ENCODE peak calls at places on chromosome 13, in four cellular contexts. H is IMR-90, F is Peyer's patch, W is left lung. X is an unnamed sample.
A peak's percentile ranks its signal among the peaks of the same experiment; 100 is the strongest.

GRCh38 chr13:31946091-31946770 is 85.3 kb upstream of the FRY start:
- DNase-seq in H (peak; percentile 29), F (no peak), W (no peak), X (no peak)

GRCh38 chr13:31891472-31891871 is 140.1 kb upstream of the FRY start:
- DNase-seq in H (no peak), F (no peak), W (peak; percentile 40), X (no peak)

GRCh38 chr13:53382008-53382407 is 353.4 kb downstream of the OLFM4 start:
- DNase-seq in H (no peak), F (no peak), W (no peak), X (no peak)

GRCh38 chr13:39410089-39410901 is 192.7 kb downstream of the LHFPL6 start:
- DNase-seq in H (peak; percentile 60), F (no peak), W (no peak), X (no peak)

GRCh38 chr13:19791953-19792537 is 9.3 kb upstream of the PSPC1 start:
- DNase-seq in H (no peak), F (no peak), W (no peak), X (no peak)

GRCh38 chr13:99421758-99422555 is 79.3 kb upstream of the TM9SF2 start:
- DNase-seq in H (no peak), F (no peak), W (no peak), X (no peak)

GRCh38 chr13:103081435-103081834 is 15.2 kb upstream of the SLC10A2 start:
- DNase-seq in H (no peak), F (no peak), W (no peak), X (no peak)

GRCh38 chr13:107276936-107277335 is 709.0 kb upstream of the ARGLU1 start:
- DNase-seq in H (peak; percentile 22), F (no peak), W (no peak), X (no peak)

GRCh38 chr13:101757446-101758039 is 305.1 kb downstream of the ITGBL1 start:
- DNase-seq in H (peak; percentile 50), F (no peak), W (no peak), X (peak; percentile 25)

GRCh38 chr13:20190481-20191310 is 2.0 kb downstream of the GJB2 start:
- DNase-seq in H (peak; percentile 90), F (no peak), W (no peak), X (peak; percentile 16)

GRCh38 chr13:75480691-75481175 is 1.2 kb downstream of the TBC1D4 start:
- DNase-seq in H (peak; percentile 37), F (no peak), W (peak; percentile 73), X (peak; percentile 30)

GRCh38 chr13:79525051-79525450 is 44.1 kb downstream of the NDFIP2 start:
- DNase-seq in H (no peak), F (no peak), W (no peak), X (no peak)

GRCh38 chr13:41588899-41589298 is 131.5 kb downstream of the RGCC start:
- DNase-seq in H (peak; percentile 97), F (no peak), W (no peak), X (peak; percentile 85)

GRCh38 chr13:69319659-69320058 is 788.0 kb upstream of the ATXN8OS start:
- DNase-seq in H (no peak), F (no peak), W (no peak), X (no peak)

GRCh38 chr13:24747248-24748151 is 16.5 kb upstream of the RNF17 start:
- DNase-seq in H (no peak), F (no peak), W (no peak), X (no peak)

GRCh38 chr13:113073942-113074341 is 31.6 kb upstream of the F7 start:
- DNase-seq in H (no peak), F (no peak), W (no peak), X (no peak)

GRCh38 chr13:102295316-102296048 is 106.4 kb downstream of the FGF14 start:
- DNase-seq in H (peak; percentile 79), F (no peak), W (no peak), X (no peak)

GRCh38 chr13:41384749-41385503 is 72.4 kb upstream of the RGCC start:
- DNase-seq in H (peak; percentile 15), F (no peak), W (no peak), X (no peak)

GRCh38 chr13:112740502-112741131 is 50.8 kb downstream of the ATP11A start:
- DNase-seq in H (peak; percentile 95), F (no peak), W (peak; percentile 50), X (peak; percentile 53)

GRCh38 chr13:99873141-99873540 is 98.4 kb downstream of the ZIC5 start:
- DNase-seq in H (no peak), F (no peak), W (no peak), X (no peak)

GRCh38 chr13:89746554-89746953 is 1600.9 kb upstream of the MIR17HG start:
- DNase-seq in H (no peak), F (no peak), W (no peak), X (no peak)

GRCh38 chr13:88908896-88909535 is 1237.8 kb downstream of the SLITRK5 start:
- DNase-seq in H (no peak), F (no peak), W (no peak), X (no peak)

GRCh38 chr13:30847697-30848307 is 58.3 kb upstream of the MEDAG start:
- DNase-seq in H (peak; percentile 99), F (no peak), W (no peak), X (no peak)

GRCh38 chr13:33751151-33751550 is 66.8 kb upstream of the RFC3 start:
- DNase-seq in H (peak; percentile 46), F (no peak), W (no peak), X (no peak)

GRCh38 chr13:73200432-73200831 is 141.6 kb downstream of the KLF5 start:
- DNase-seq in H (peak; percentile 49), F (no peak), W (no peak), X (no peak)

GRCh38 chr13:51590966-51591627 is 6.8 kb downstream of the WDFY2 start:
- DNase-seq in H (peak; percentile 90), F (no peak), W (no peak), X (peak; percentile 92)

GRCh38 chr13:25148005-25148798 is 23.9 kb downstream of the AMER2 start:
- DNase-seq in H (no peak), F (no peak), W (no peak), X (no peak)

GRCh38 chr13:114285166-114285808 is 3.9 kb downstream of the UPF3A start:
- DNase-seq in H (peak; percentile 17), F (no peak), W (no peak), X (no peak)

GRCh38 chr13:39602277-39602613 is 748 bp downstream of the LHFPL6 start:
- DNase-seq in H (no peak), F (no peak), W (no peak), X (no peak)

GRCh38 chr13:48038763-48039162 is 1.2 kb downstream of the NUDT15 start:
- DNase-seq in H (no peak), F (no peak), W (no peak), X (no peak)

GRCh38 chr13:37382156-37382555 is 216.4 kb downstream of the POSTN start:
- DNase-seq in H (peak; percentile 23), F (no peak), W (no peak), X (no peak)

GRCh38 chr13:28575200-28575599 is 80.3 kb upstream of the FLT1 start:
- DNase-seq in H (no peak), F (no peak), W (no peak), X (no peak)

GRCh38 chr13:98977568-98978270 is at the start of gene DOCK9:
- DNase-seq in H (peak; percentile 65), F (no peak), W (peak; percentile 57), X (no peak)

GRCh38 chr13:106099765-106100164 is 435.7 kb downstream of the EFNB2 start:
- DNase-seq in H (no peak), F (no peak), W (no peak), X (no peak)

GRCh38 chr13:106101201-106101600 is 434.3 kb downstream of the EFNB2 start:
- DNase-seq in H (no peak), F (no peak), W (no peak), X (no peak)

GRCh38 chr13:106102776-106103175 is 432.7 kb downstream of the EFNB2 start:
- DNase-seq in H (no peak), F (no peak), W (no peak), X (no peak)

GRCh38 chr13:106098778-106099177 is 436.7 kb downstream of the EFNB2 start:
- DNase-seq in H (no peak), F (no peak), W (no peak), X (no peak)

DNA sequence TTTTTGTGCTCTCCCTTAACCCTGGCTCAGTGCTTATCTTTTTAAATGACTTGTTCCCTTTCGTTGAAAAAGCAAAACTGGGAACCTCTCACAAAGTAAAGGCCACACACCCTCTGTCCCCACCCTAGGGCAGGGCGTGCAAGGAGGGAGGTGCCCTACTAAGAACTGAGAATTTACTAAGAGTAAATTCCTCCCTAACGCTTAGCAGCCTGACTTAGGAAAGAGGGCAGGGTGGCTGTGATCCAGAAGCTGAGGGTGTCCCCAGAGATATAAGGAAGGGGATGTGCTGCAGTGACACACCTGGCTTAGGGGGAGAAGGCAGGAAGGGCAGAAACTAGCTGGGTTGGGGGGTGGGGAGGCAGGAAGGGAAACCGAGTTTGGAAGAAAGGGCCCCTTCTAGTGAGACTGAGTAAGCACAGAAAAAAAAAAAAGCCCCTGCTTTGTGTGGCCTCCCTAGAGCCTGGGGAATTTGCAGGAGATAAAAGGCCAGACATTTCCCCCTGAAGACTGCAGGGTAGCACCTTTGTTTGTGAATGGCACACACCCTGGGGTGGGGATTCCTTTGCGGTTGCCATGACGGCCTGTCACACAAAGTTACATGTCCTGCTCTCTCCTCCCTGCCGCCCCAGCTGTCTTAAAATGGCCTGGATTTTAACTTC is 435.1 kb downstream of the EFNB2 start:
- DNase-seq in H (no peak), F (no peak), W (no peak), X (no peak)
- H3K4me3 ChIP-seq in H (no peak overlapping the region), F (no peak overlapping the region), W (no peak overlapping the region), X (no peak overlapping the region)

GRCh38 chr13:29801737-29802305 is 48.6 kb downstream of the UBL3 start:
- DNase-seq in H (peak; percentile 20), F (no peak), W (no peak), X (no peak)
- TF ChIP-seq CTCF in H (no peak), F (no peak), W (no peak), X (no peak)

GRCh38 chr13:46721054-46721453 is 75.9 kb downstream of the ESD start:
- DNase-seq in H (peak; percentile 53), F (peak; percentile 37), W (no peak), X (peak; percentile 5)
- H3K4me3 ChIP-seq in H (no peak overlapping the region), F (no peak overlapping the region), W (no peak overlapping the region), X (no peak overlapping the region)

DNA sequence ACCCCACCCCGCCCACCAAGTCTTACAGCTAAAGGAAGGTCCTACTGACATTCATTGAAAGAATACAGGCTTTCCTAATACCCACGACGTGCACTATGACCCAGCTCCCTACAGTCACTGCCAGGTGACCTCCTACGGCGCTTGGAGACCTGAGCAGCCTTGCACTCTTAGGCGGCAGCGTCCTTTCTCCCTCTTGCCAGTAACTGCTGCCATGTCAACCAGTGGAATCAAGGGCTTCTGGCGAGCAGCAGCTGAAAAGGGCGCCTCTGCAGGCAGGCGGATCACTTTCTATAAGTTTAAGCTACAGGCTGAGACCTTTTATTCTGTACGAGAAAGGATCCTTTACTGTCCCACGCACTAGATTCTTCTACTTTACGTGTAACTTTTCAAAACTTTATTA is 2.0 kb downstream of the KCTD12 start:
- DNase-seq in H (no peak), F (no peak), W (peak; percentile 68), X (peak; percentile 22)
- TF ChIP-seq CTCF in H (no peak), F (no peak), W (no peak), X (peak; percentile 42)

GRCh38 chr13:44131069-44131614 is 242.5 kb upstream of the SERP2 start:
- DNase-seq in H (no peak), F (no peak), W (no peak), X (no peak)

GRCh38 chr13:44132710-44133109 is 240.9 kb upstream of the SERP2 start:
- DNase-seq in H (peak; percentile 71), F (no peak), W (peak; percentile 79), X (no peak)

GRCh38 chr13:44128522-44128921 is 245.1 kb upstream of the SERP2 start:
- DNase-seq in H (peak; percentile 65), F (no peak), W (no peak), X (no peak)

GRCh38 chr13:44125943-44126469 is 246.3 kb downstream of the LACC1 start:
- DNase-seq in H (peak; percentile 93), F (no peak), W (no peak), X (no peak)

GRCh38 chr13:44129418-44129817 is 244.2 kb upstream of the SERP2 start:
- DNase-seq in H (no peak), F (no peak), W (no peak), X (no peak)
- H3K4me3 ChIP-seq in H (no peak overlapping the region), F (no peak overlapping the region), W (no peak overlapping the region), X (no peak overlapping the region)